ENCODE peak calls at places on chromosomes 13 and 19, in eight cellular contexts. S is neural progenitor cell; Z is heart right ventricle; Q is ascending aorta; I is naive thymus-derived CD4-positive, alpha-beta T cell; G is H7; M is uterus; J is tibial nerve. A is an unnamed sample. For H3K36me3, the result is how much of the 10 kb centered on the place peaks cover.

GRCh38 chr19:29001006-29001921 is 211.7 kb downstream of the UQCRFS1 start:
- DNase-seq in J (no peak), Z (no peak), G (no peak), M (no peak), Q (no peak), S (no peak), I (no peak), A (peak)

GRCh38 chr13:97004096-97004876 is 10.0 kb upstream of the OXGR1 start:
- DNase-seq in Z (no peak), Q (no peak), J (no peak), I (no peak), S (no peak), M (no peak), G (no peak), A (no peak)

GRCh38 chr13:22194106-22194810 is 523.4 kb downstream of the FGF9 start:
- DNase-seq in I (no peak), S (no peak), Q (no peak), J (no peak), G (no peak), M (no peak), Z (no peak), A (no peak)

GRCh38 chr13:65965496-65965895 is 1264.6 kb downstream of the PCDH9 start:
- DNase-seq in S (no peak), Z (no peak), G (no peak), I (no peak), Q (no peak), M (no peak), J (no peak), A (no peak)

GRCh38 chr19:35901055-35901644 is 810 bp upstream of the NFKBID start:
- DNase-seq in Q (no peak), S (no peak), J (no peak), I (no peak), G (peak), Z (no peak), M (no peak), A (no peak)

GRCh38 chr13:51675385-51675784 is 91.1 kb downstream of the WDFY2 start:
- DNase-seq in Q (no peak), J (no peak), Z (no peak), I (no peak), S (no peak), M (no peak), G (no peak), A (no peak)

GRCh38 chr13:97387487-97388353 is 46.2 kb upstream of the RAP2A start:
- DNase-seq in I (no peak), Z (no peak), Q (no peak), G (no peak), J (no peak), M (no peak), S (no peak), A (no peak)

GRCh38 chr13:48175200-48175599 is 57.8 kb upstream of the ITM2B start:
- DNase-seq in Q (no peak), J (no peak), G (no peak), I (no peak), M (no peak), Z (no peak), S (no peak), A (no peak)

GRCh38 chr13:101026328-101026727 is 351.7 kb upstream of the TMTC4 start:
- DNase-seq in J (no peak), G (no peak), Z (no peak), I (no peak), S (no peak), Q (no peak), M (no peak), A (no peak)

GRCh38 chr13:44768233-44768632 is 192.1 kb upstream of the TSC22D1 start:
- DNase-seq in G (no peak), M (no peak), Q (no peak), Z (no peak), J (no peak), I (no peak), S (no peak), A (no peak)

DNA sequence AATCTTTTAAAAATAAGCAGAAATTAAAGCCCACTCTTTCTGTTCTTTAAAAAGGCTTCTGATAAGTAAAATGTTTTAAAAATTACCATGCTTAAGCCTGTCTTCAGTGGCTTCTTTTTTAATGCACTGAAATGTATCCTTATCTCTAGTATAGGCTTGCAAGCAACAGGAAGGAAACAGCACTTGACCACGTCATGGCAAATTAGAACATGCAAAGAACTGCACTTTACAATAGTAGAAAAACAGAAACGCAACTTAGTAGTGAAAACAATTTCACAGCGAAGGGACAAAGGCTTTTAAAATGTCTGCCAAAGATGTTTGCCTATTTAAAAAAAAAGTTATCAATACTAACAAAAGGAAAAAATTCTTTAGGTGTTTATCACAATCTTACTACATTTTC is 36.3 kb downstream of the ELF1 start:
- DNase-seq in S (no peak), Z (no peak), G (no peak), Q (no peak), M (peak), J (peak), I (no peak), A (peak)
- H3K36me3 ChIP-seq in S (under half), Z (under half), G (under half), Q (under half), M (under half), J (under half), I (under half), A (under half)

DNA sequence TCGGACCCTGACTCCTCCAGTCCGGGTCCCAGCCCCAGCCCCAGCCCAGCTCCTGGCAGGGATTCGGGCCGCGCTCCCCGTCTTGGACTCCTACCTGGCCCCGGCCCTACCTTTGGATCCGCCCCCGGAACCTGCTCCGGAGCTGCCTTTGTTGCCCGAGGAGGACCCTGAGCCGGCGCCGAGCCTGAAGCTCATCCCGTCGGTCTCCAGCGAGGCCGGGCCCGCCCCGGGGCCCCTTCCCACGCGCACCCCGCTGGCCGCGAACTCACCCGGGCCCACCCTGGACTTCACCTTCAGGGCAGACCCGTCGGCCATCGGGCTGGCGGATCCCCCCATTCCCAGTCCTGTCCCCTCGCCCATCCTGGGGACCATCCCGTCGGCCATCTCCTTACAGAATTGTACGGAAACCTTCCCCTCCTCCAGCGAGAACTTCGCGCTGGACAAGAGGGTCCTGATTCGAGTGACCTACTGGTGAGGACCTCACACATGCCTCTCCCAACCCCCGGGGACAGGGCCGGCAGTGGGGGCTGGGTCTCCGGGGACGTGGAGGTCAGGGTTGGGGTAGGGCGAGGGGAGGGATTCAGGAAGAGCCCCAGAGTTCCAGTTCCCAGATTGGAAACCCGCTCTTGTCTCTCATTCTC is 732 bp downstream of the SELENOV start:
- DNase-seq in G (peak), J (no peak), Q (no peak), S (peak), M (no peak), Z (no peak), I (no peak), A (peak)
- H3K4me3 ChIP-seq in G (peak), J (peak), Q (peak), S (peak), M (peak), Z (peak), I (peak), A (peak)

GRCh38 chr19:15113245-15114152 is 6.3 kb downstream of the SYDE1 start:
- DNase-seq in G (peak), S (no peak), M (no peak), I (no peak), Z (no peak), Q (no peak), J (no peak), A (no peak)
- H3K36me3 ChIP-seq in G (under half), S (under half), M (under half), I (under half), Z (under half), Q (half or more), J (half or more), A (half or more)

GRCh38 chr19:4534836-4535658 is at the start of gene PLIN5:
- DNase-seq in I (no peak), M (peak), S (peak), G (peak), Z (peak), Q (no peak), J (peak), A (peak)
- H3K4me3 ChIP-seq in I (no peak), M (peak), S (peak), G (peak), Z (peak), Q (peak), J (peak), A (peak)

GRCh38 chr19:47267350-47267759 is 7.3 kb upstream of the INAFM1 start:
- DNase-seq in Z (no peak), S (no peak), J (no peak), I (no peak), G (peak), M (no peak), Q (no peak), A (no peak)

GRCh38 chr19:47266401-47266885 is 8.2 kb upstream of the INAFM1 start:
- DNase-seq in M (no peak), J (no peak), G (peak), S (no peak), I (no peak), Q (no peak), Z (no peak), A (no peak)

GRCh38 chr19:47263169-47263560 is 6.8 kb downstream of the CCDC9 start:
- DNase-seq in S (no peak), I (no peak), M (no peak), Q (no peak), G (peak), J (no peak), Z (no peak), A (no peak)

GRCh38 chr19:47268028-47268427 is 6.7 kb upstream of the INAFM1 start:
- DNase-seq in G (peak), Z (no peak), Q (no peak), S (no peak), J (no peak), M (no peak), I (no peak), A (no peak)

DNA sequence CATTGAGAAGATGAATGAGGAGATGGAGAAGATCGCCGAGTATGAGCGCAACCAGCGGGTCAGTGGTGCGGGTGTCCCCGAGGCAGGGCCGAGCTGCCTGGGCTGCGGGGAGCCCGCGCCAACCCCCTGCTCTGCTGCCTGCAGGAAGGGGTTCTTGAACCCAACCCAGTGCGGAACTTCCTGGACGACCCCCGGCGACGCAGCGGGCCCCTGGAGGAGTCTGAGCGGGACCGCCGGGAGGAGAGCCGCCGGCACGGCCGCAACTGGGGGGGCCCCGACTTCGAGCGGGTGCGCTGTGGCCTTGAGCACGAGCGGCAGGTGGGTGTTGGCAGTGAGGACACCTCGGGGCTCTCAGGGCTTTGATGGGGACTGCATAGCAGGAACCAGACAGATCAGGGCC is 8.3 kb downstream of the CCDC9 start:
- DNase-seq in Q (no peak), S (no peak), I (no peak), J (no peak), G (peak), M (no peak), Z (no peak), A (no peak)
- H3K36me3 ChIP-seq in Q (half or more), S (under half), I (half or more), J (half or more), G (under half), M (under half), Z (under half), A (half or more)

A was measured in thyroid gland.